ENCODE peak calls at places on chromosome 12, in ten cellular contexts. P, L, X, K, Z, B, G, E, T and A are unnamed samples.

GRCh38 chr12:21509768-21510167 is 8.2 kb downstream of the GOLT1B start:
- DNase-seq in G (no peak), B (no peak), P (no peak), T (no peak), L (peak), K (no peak), E (no peak), Z (no peak), X (no peak), A (no peak)

GRCh38 chr12:117587646-117588287 is 226.3 kb upstream of the NOS1 start:
- DNase-seq in T (peak), Z (peak), K (peak), B (peak), G (peak), P (peak), X (peak), E (peak), L (peak), A (peak)

GRCh38 chr12:16913832-16914490 is 308.0 kb upstream of the LMO3 start:
- DNase-seq in P (no peak), K (no peak), B (no peak), E (no peak), X (no peak), L (no peak), T (no peak), G (no peak), Z (no peak), A (no peak)

GRCh38 chr12:13959131-13959734 is 22.2 kb downstream of the GRIN2B start:
- DNase-seq in K (no peak), X (no peak), E (no peak), G (no peak), Z (no peak), P (no peak), L (no peak), B (peak), T (no peak), A (no peak)

GRCh38 chr12:58420496-58420895 is 479.1 kb downstream of the ATP23 start:
- DNase-seq in E (no peak), K (no peak), X (peak), L (no peak), B (no peak), Z (no peak), G (no peak), P (peak), T (no peak), A (no peak)

GRCh38 chr12:57738661-57739237 is at the start of gene AGAP2:
- DNase-seq in E (no peak), K (no peak), T (no peak), L (no peak), P (no peak), G (no peak), Z (no peak), B (no peak), X (no peak), A (no peak)

GRCh38 chr12:123410041-123410412 is 26.1 kb downstream of the KMT5A start:
- DNase-seq in B (no peak), K (peak), X (no peak), T (no peak), E (no peak), P (no peak), Z (no peak), L (no peak), G (no peak), A (no peak)

GRCh38 chr12:14989790-14990189 is 16.9 kb downstream of the PDE6H start:
- DNase-seq in L (no peak), Z (no peak), P (no peak), K (no peak), T (no peak), X (no peak), B (no peak), G (no peak), E (no peak), A (no peak)

GRCh38 chr12:91978143-91978542 is 167.5 kb downstream of the BTG1 start:
- DNase-seq in P (no peak), B (no peak), T (no peak), K (no peak), X (no peak), E (no peak), G (no peak), Z (no peak), L (no peak), A (peak)

GRCh38 chr12:39240144-39240486 is 202.8 kb downstream of the KIF21A start:
- DNase-seq in E (no peak), P (no peak), B (no peak), L (no peak), X (no peak), T (no peak), G (no peak), K (no peak), Z (no peak), A (no peak)

GRCh38 chr12:38823743-38824142 is 81.6 kb downstream of the CPNE8 start:
- DNase-seq in L (no peak), K (no peak), P (no peak), T (no peak), Z (no peak), B (no peak), X (no peak), G (no peak), E (no peak), A (no peak)

GRCh38 chr12:63068857-63069442 is 82.1 kb downstream of the AVPR1A start:
- DNase-seq in P (peak), G (no peak), L (no peak), X (peak), T (peak), Z (no peak), K (peak), B (no peak), E (no peak), A (peak)

GRCh38 chr12:83197483-83197914 is 510.8 kb downstream of the TMTC2 start:
- DNase-seq in B (no peak), L (no peak), K (no peak), T (no peak), X (no peak), E (no peak), P (no peak), Z (no peak), G (no peak), A (no peak)

GRCh38 chr12:117032593-117033381 is 66.4 kb downstream of the TESC start:
- DNase-seq in L (no peak), B (no peak), X (no peak), T (no peak), Z (peak), K (no peak), G (peak), E (peak), P (no peak), A (no peak)

GRCh38 chr12:50017047-50017446 is 8.2 kb downstream of the RACGAP1 start:
- DNase-seq in G (peak), Z (peak), E (peak), X (no peak), B (peak), P (no peak), T (no peak), K (no peak), L (no peak), A (no peak)

GRCh38 chr12:47982770-47983169 is 19.4 kb downstream of the TMEM106C start:
- DNase-seq in X (no peak), Z (no peak), P (no peak), E (no peak), K (no peak), B (no peak), G (no peak), T (no peak), L (no peak), A (no peak)

GRCh38 chr12:128794661-128795529 is 28.9 kb downstream of the SLC15A4 start:
- DNase-seq in E (no peak), K (no peak), X (no peak), L (no peak), B (no peak), Z (no peak), G (no peak), P (no peak), T (no peak), A (no peak)

GRCh38 chr12:122104844-122105243 is 26.3 kb downstream of the MLXIP start:
- DNase-seq in E (peak), X (no peak), K (no peak), G (no peak), Z (no peak), L (no peak), B (peak), T (no peak), P (no peak), A (no peak)

GRCh38 chr12:82996168-82996812 is 309.6 kb downstream of the TMTC2 start:
- DNase-seq in B (no peak), E (no peak), T (no peak), X (no peak), L (no peak), K (no peak), P (no peak), G (no peak), Z (peak), A (peak)

GRCh38 chr12:62605972-62606371 is 139.3 kb downstream of the MON2 start:
- DNase-seq in E (no peak), Z (no peak), B (no peak), P (no peak), X (no peak), T (no peak), K (no peak), L (no peak), G (peak), A (no peak)

GRCh38 chr12:53219116-53219955 is 12.3 kb upstream of the ITGB7 start:
- DNase-seq in L (peak), G (no peak), T (no peak), E (no peak), K (peak), Z (no peak), B (no peak), X (no peak), P (no peak), A (peak)

GRCh38 chr12:75690556-75690955 is 179.1 kb upstream of the KRR1 start:
- DNase-seq in K (peak), P (no peak), G (no peak), L (no peak), E (no peak), T (no peak), Z (no peak), X (no peak), B (no peak), A (no peak)

GRCh38 chr12:57148469-57149308 is 1.3 kb upstream of the LRP1-AS start:
- DNase-seq in X (no peak), B (peak), E (peak), L (no peak), Z (no peak), G (peak), P (no peak), T (peak), K (no peak), A (peak)

GRCh38 chr12:47944685-47945340 is 18.6 kb upstream of the TMEM106C start:
- DNase-seq in X (no peak), T (no peak), K (no peak), L (no peak), P (no peak), B (no peak), E (no peak), G (no peak), Z (no peak), A (no peak)

GRCh38 chr12:129934977-129935376 is 31.2 kb upstream of the TMEM132D start:
- DNase-seq in G (no peak), Z (no peak), E (no peak), K (no peak), B (no peak), P (no peak), X (no peak), T (no peak), L (no peak), A (no peak)
- TF ChIP-seq POLR2A in G (no peak), Z (no peak), E (no peak), K (no peak), B (no peak), P (no peak), X (no peak), T (no peak), L (no peak), A (no peak)

GRCh38 chr12:90520002-90520734 is 434.8 kb downstream of the CCER1 start:
- DNase-seq in P (no peak), X (no peak), G (no peak), Z (no peak), L (no peak), B (no peak), K (no peak), T (no peak), E (no peak), A (no peak)
- TF ChIP-seq POLR2A in P (no peak), X (no peak), G (no peak), Z (no peak), L (no peak), B (no peak), K (no peak), T (no peak), E (no peak), A (no peak)

GRCh38 chr12:11732023-11732422 is 82.5 kb downstream of the ETV6 start:
- DNase-seq in P (no peak), T (no peak), K (no peak), Z (no peak), B (no peak), E (no peak), X (no peak), L (no peak), G (no peak), A (no peak)
- TF ChIP-seq POLR2A in P (no peak), T (no peak), K (no peak), Z (no peak), B (no peak), E (no peak), X (no peak), L (peak), G (no peak), A (no peak)

GRCh38 chr12:55829967-55830600 is 697 bp upstream of the DNAJC14 start:
- DNase-seq in T (no peak), B (peak), L (peak), K (peak), G (peak), P (peak), X (peak), E (peak), Z (peak), A (no peak)
- TF ChIP-seq POLR2A in T (peak), B (peak), L (no peak), K (no peak), G (no peak), P (no peak), X (no peak), E (no peak), Z (no peak), A (no peak)

GRCh38 chr12:55925371-55925770 is 2.3 kb downstream of the PYM1 start:
- DNase-seq in X (no peak), L (no peak), T (no peak), E (no peak), K (no peak), P (no peak), G (no peak), Z (no peak), B (no peak), A (no peak)

GRCh38 chr12:55927588-55928502 is at the start of gene PYM1:
- DNase-seq in X (peak), P (peak), T (peak), B (peak), K (peak), Z (peak), E (peak), L (no peak), G (peak), A (peak)

GRCh38 chr12:55925870-55926737 is 1.6 kb downstream of the PYM1 start:
- DNase-seq in K (no peak), Z (no peak), G (no peak), B (no peak), T (no peak), E (no peak), X (peak), P (no peak), L (no peak), A (no peak)

GRCh38 chr12:55929306-55929791 is 1.6 kb upstream of the DGKA start:
- DNase-seq in Z (no peak), P (no peak), E (no peak), X (no peak), G (no peak), L (peak), T (no peak), B (peak), K (no peak), A (peak)

GRCh38 chr12:55926738-55927587 is 731 bp downstream of the PYM1 start:
- DNase-seq in L (peak), E (peak), T (peak), X (peak), G (peak), P (peak), K (peak), B (peak), Z (peak), A (peak)
- TF ChIP-seq POLR2A in L (peak), E (peak), T (peak), X (no peak), G (peak), P (peak), K (no peak), B (no peak), Z (peak), A (peak)

DNA sequence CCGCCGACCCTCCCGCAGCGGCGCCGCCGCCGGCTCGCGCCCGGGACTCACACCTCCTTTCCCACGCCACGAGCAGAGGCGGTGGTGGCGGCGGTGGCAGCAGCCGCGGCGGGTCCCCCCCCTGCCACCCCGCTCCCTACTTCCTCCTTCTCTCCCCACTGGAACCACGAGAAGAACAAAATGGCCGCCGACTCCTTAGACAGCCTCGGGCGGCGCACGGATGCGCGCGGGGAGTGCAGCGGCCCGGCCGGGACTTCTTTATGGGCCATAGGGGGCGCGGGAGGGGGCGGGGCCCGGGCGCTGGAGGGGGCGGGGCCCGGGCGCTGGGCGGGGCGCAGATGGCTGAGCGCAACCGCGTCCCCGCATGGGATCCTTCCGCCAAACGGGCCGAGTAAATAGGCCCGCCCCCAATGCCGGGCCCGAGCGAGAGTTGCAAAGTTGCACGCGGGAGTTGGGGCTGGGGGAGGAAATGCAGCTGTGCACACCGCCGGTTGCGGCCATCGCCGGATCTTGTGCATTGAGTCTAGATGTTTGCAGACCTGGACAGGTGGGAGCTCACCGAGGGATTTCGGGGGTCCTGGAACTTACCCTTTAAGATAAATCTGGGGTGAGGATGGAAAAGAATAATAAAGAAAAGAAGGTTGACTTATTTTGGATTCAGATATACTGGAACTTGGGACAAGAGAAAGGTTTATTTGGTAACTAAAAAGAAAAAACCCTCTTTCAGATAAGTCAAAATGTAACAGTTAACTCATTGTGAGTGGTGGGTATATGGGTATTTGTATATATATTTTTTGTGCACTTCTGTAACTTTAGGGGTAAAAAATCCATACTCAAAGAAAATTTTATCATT is at the start of gene PPP1CC:
- DNase-seq in T (peak), L (peak), E (peak), P (peak), Z (peak), X (peak), G (peak), K (peak), B (peak), A (peak)
- TF ChIP-seq POLR2A in T (peak), L (peak), E (peak), P (peak), Z (peak), X (peak), G (peak), K (peak), B (peak), A (peak)

GRCh38 chr12:3562484-3562883 is 71.5 kb downstream of the PRMT8 start:
- DNase-seq in P (no peak), G (no peak), X (no peak), L (no peak), E (no peak), K (no peak), B (no peak), T (no peak), Z (no peak), A (no peak)

GRCh38 chr12:3560295-3560620 is 69.3 kb downstream of the PRMT8 start:
- DNase-seq in Z (no peak), X (no peak), T (no peak), P (no peak), G (no peak), E (no peak), B (no peak), K (no peak), L (no peak), A (no peak)

GRCh38 chr12:3563966-3564365 is 73.0 kb downstream of the PRMT8 start:
- DNase-seq in G (no peak), T (no peak), P (no peak), B (no peak), E (no peak), L (no peak), K (no peak), Z (no peak), X (no peak), A (no peak)

GRCh38 chr12:3564861-3565260 is 73.9 kb downstream of the PRMT8 start:
- DNase-seq in L (no peak), K (no peak), B (no peak), T (no peak), X (no peak), G (no peak), P (no peak), Z (no peak), E (no peak), A (no peak)

DNA sequence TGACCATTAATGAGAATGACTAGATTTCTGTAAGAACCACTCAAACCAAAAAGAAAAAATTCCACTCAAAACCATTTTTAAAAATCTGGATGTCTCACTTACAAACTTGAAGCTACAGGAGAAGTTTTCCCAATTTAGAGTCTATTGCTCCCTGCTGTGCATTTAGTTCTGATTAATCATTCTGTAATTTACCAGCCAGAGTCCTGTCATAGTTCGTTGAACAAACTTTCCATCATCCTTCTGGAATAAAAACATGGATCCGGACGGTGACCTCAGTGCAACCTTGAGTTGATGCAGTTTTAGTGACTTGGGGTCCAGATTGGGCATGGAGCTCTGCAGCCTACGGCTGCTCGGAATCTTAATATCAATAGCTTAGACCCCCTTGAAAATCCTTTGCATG is 73.4 kb downstream of the PRMT8 start:
- DNase-seq in G (no peak), Z (no peak), E (no peak), B (no peak), P (no peak), X (no peak), L (no peak), K (no peak), T (no peak), A (no peak)
- TF ChIP-seq POLR2A in G (no peak), Z (no peak), E (no peak), B (no peak), P (no peak), X (no peak), L (no peak), K (no peak), T (no peak), A (no peak)

DNA sequence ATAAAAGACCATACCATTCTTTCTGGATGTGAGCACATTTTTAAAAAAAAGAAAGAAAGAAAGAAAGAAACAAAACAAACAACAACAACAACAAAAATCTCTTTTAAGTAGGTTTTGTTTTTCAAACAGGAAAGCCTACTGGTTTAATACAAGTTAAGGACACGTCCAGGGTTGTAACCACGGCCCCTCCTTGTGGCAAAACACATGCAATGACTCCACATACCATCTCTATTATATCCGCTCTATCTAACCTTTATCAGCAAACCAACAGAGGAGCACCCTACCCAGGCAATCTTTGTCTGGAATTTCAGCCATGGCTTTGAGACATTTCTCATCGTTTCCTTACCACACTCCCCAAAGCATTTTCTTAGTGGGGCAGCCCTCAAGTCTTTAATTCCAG is 360.5 kb upstream of the TMPO start:
- DNase-seq in L (no peak), K (no peak), T (peak), Z (no peak), E (peak), B (no peak), P (peak), G (peak), X (no peak), A (peak)
- TF ChIP-seq POLR2A in L (no peak), K (no peak), T (no peak), Z (no peak), E (no peak), B (no peak), P (no peak), G (no peak), X (no peak), A (no peak)

GRCh38 chr12:103676863-103677262 is 89.8 kb downstream of the STAB2 start:
- DNase-seq in B (peak), E (no peak), X (no peak), K (no peak), P (no peak), G (no peak), L (no peak), Z (no peak), T (no peak), A (no peak)
- TF ChIP-seq POLR2A in B (no peak), E (no peak), X (no peak), K (no peak), P (no peak), G (no peak), L (no peak), Z (no peak), T (no peak), A (no peak)